ENCODE peak calls at places on chromosomes 6 and 20, in four cellular contexts. One of them, this sample, is unnamed.

GRCh38 chr6:137863126-137863996 is 3.7 kb upstream of the TNFAIP3 start:
- DNase-seq in A172: no peak
- DNase-seq in GM04504: no peak
- DNase-seq in GDM1: no peak
- DNase-seq in this sample: no peak

GRCh38 chr6:89669002-89669401 is 30.5 kb upstream of the LYRM2 start:
- DNase-seq in A172: no peak
- DNase-seq in GM04504: no peak
- DNase-seq in GDM1: no peak
- DNase-seq in this sample: no peak

GRCh38 chr20:9202440-9203080 is 133.7 kb downstream of the PLCB4 start:
- DNase-seq in A172: no peak
- DNase-seq in GM04504: no peak
- DNase-seq in GDM1: no peak
- DNase-seq in this sample: no peak

GRCh38 chr20:58832442-58832841 is 18.3 kb downstream of the GNAS-AS1 start:
- DNase-seq in A172: peak; percentile 25
- DNase-seq in GM04504: no peak
- DNase-seq in GDM1: no peak
- DNase-seq in this sample: no peak

GRCh38 chr20:63060057-63060991 is 53.6 kb upstream of the BHLHE23 start:
- DNase-seq in A172: peak; percentile 89
- DNase-seq in GM04504: peak; percentile 46
- DNase-seq in GDM1: no peak
- DNase-seq in this sample: peak; percentile 70

GRCh38 chr20:15220778-15221565 is 883.6 kb upstream of the FLRT3 start:
- DNase-seq in A172: peak; percentile 28
- DNase-seq in GM04504: no peak
- DNase-seq in GDM1: no peak
- DNase-seq in this sample: peak; percentile 52

GRCh38 chr20:23397961-23398360 is 23.3 kb downstream of the NAPB start:
- DNase-seq in A172: no peak
- DNase-seq in GM04504: no peak
- DNase-seq in GDM1: peak; percentile 19
- DNase-seq in this sample: no peak

GRCh38 chr6:90375681-90376439 is 79.2 kb upstream of the BACH2 start:
- DNase-seq in A172: peak; percentile 65
- DNase-seq in GM04504: peak; percentile 28
- DNase-seq in GDM1: no peak
- DNase-seq in this sample: peak; percentile 79

GRCh38 chr6:21005816-21006553 is 471.7 kb downstream of the CDKAL1 start:
- DNase-seq in A172: peak; percentile 87
- DNase-seq in GM04504: peak; percentile 54
- DNase-seq in GDM1: no peak
- DNase-seq in this sample: peak; percentile 98

GRCh38 chr6:137645850-137646249 is 151.7 kb upstream of the OLIG3 start:
- DNase-seq in A172: no peak
- DNase-seq in GM04504: no peak
- DNase-seq in GDM1: no peak
- DNase-seq in this sample: no peak

GRCh38 chr20:652611-653109 is 340 bp downstream of the SRXN1 start:
- DNase-seq in A172: no peak
- DNase-seq in GM04504: no peak
- DNase-seq in GDM1: no peak
- DNase-seq in this sample: peak; percentile 31

GRCh38 chr20:3672864-3673550 is 8.8 kb downstream of the ADAM33 start:
- DNase-seq in A172: no peak
- DNase-seq in GM04504: no peak
- DNase-seq in GDM1: no peak
- DNase-seq in this sample: no peak

GRCh38 chr6:40391851-40392595 is 195.1 kb downstream of the LRFN2 start:
- DNase-seq in A172: no peak
- DNase-seq in GM04504: no peak
- DNase-seq in GDM1: no peak
- DNase-seq in this sample: no peak